ENCODE peak calls at places on chromosomes 5 and 9, in five cellular contexts. J is psoas muscle, L is BE2C, U is Calu3, C is MCF 10A. B is an unnamed sample.

GRCh38 chr9:16509946-16510504 is 360.4 kb downstream of the BNC2 start:
- DNase-seq in J (no peak), L (no peak), U (no peak), C (peak), B (no peak)

GRCh38 chr5:178555771-178556211 is 34.4 kb downstream of the COL23A1 start:
- DNase-seq in L (no peak), U (no peak), J (no peak), C (no peak), B (no peak)

GRCh38 chr5:30850871-30851270 is 342.6 kb upstream of the CDH6 start:
- DNase-seq in J (no peak), C (no peak), L (no peak), U (no peak), B (no peak)

GRCh38 chr5:110880413-110880812 is 141.6 kb downstream of the SLC25A46 start:
- DNase-seq in U (peak), L (no peak), C (peak), J (no peak), B (no peak)

GRCh38 chr5:140605879-140606278 is 27.1 kb downstream of the CD14 start:
- DNase-seq in L (no peak), C (peak), J (no peak), U (no peak), B (no peak)

GRCh38 chr5:179542170-179542569 is 8.2 kb upstream of the RUFY1 start:
- DNase-seq in J (no peak), U (no peak), L (no peak), C (no peak), B (no peak)

GRCh38 chr5:40909233-40909632 is at the start of gene C7:
- DNase-seq in L (peak), C (no peak), J (no peak), U (no peak), B (no peak)

GRCh38 chr5:16819522-16820167 is 116.4 kb downstream of the MYO10 start:
- DNase-seq in C (no peak), U (no peak), J (no peak), L (no peak), B (no peak)

GRCh38 chr9:116907989-116908388 is 220.9 kb downstream of the TRIM32 start:
- DNase-seq in J (no peak), C (no peak), U (no peak), L (no peak), B (no peak)

GRCh38 chr5:40395241-40395640 is 284.5 kb upstream of the PTGER4 start:
- DNase-seq in C (no peak), L (no peak), U (no peak), J (no peak), B (no peak)

GRCh38 chr9:78354324-78354973 is 57.5 kb downstream of the PSAT1 start:
- DNase-seq in U (no peak), C (no peak), L (no peak), J (no peak), B (no peak)

GRCh38 chr9:68690088-68690487 is 15.0 kb upstream of the PIP5K1B start:
- DNase-seq in U (peak), L (no peak), J (no peak), C (peak), B (no peak)

GRCh38 chr5:50665091-50665490 is 1.3 kb upstream of the PARP8 start:
- DNase-seq in U (no peak), J (no peak), L (no peak), C (no peak), B (no peak)

GRCh38 chr5:173623296-173623771 is 6.9 kb upstream of the BOD1 start:
- DNase-seq in U (no peak), L (no peak), J (no peak), C (no peak), B (no peak)

GRCh38 chr5:139649082-139649991 is 1.2 kb downstream of the CXXC5 start:
- DNase-seq in C (no peak), L (peak), J (no peak), U (no peak), B (peak)

GRCh38 chr9:106287108-106287631 is 575.8 kb upstream of the ZNF462 start:
- DNase-seq in U (no peak), L (peak), J (no peak), C (no peak), B (no peak)

GRCh38 chr5:138946241-138946623 is 71.1 kb upstream of the LRRTM2 start:
- DNase-seq in L (peak), J (no peak), U (no peak), C (no peak), B (no peak)

GRCh38 chr9:126155756-126156664 is 170.6 kb upstream of the MVB12B start:
- DNase-seq in U (no peak), L (no peak), C (no peak), J (no peak), B (no peak)

GRCh38 chr9:89278997-89279739 is 31.8 kb upstream of the CKS2 start:
- DNase-seq in C (peak), U (peak), L (peak), J (no peak), B (peak)

GRCh38 chr9:32291370-32291769 is 93.1 kb upstream of the ACO1 start:
- DNase-seq in J (no peak), C (no peak), U (no peak), L (no peak), B (no peak)

GRCh38 chr9:1969898-1970297 is 45.2 kb upstream of the SMARCA2 start:
- DNase-seq in U (no peak), C (no peak), J (no peak), L (no peak), B (no peak)

GRCh38 chr9:1969160-1969559 is 46.0 kb upstream of the SMARCA2 start:
- DNase-seq in L (no peak), U (no peak), J (no peak), C (no peak), B (no peak)

GRCh38 chr9:1962588-1963134 is 52.5 kb upstream of the SMARCA2 start:
- DNase-seq in C (no peak), L (no peak), J (no peak), U (no peak), B (no peak)

GRCh38 chr9:1962036-1962535 is 53.1 kb upstream of the SMARCA2 start:
- DNase-seq in U (no peak), J (no peak), L (no peak), C (no peak), B (no peak)

DNA sequence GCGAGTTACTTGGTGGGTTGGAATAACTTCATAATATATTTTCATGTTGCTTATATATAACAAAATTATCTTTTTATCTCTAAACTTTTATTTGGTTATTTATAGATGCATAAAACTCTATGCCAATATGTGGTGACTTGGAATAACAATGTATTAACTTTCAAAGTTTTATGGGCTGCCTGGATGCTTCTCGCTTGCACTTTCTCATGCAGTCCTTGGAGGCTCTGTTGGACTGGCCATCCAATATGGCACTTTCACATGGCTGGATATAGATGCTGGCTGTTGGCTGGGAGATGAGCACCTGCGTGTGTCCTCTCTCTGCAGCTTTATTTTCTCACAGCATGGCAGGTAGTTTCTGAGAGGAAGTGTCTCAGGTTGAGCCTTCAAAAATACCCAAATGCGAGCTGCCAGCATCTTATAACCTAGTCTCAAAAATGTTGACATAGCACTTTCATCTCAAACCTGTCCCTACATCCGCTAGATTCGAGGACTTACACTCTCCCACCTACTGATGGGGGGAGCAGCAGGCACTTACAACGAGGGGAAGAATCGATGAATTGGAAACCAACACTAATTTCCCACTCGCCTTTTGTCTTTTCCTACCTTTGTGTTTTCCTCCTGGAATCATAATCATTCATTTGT is 48.3 kb upstream of the SMARCA2 start:
- DNase-seq in U (no peak), C (no peak), J (no peak), L (no peak), B (no peak)
- TF ChIP-seq CTCF in U (no peak), C (no peak), J (no peak), L (no peak), B (no peak)

GRCh38 chr5:73780297-73781080 is 154.5 kb downstream of the ARHGEF28 start:
- DNase-seq in C (no peak), L (peak), U (no peak), J (no peak), B (no peak)

GRCh38 chr5:73786043-73786831 is 160.2 kb downstream of the ARHGEF28 start:
- DNase-seq in U (no peak), L (no peak), C (peak), J (no peak), B (no peak)

DNA sequence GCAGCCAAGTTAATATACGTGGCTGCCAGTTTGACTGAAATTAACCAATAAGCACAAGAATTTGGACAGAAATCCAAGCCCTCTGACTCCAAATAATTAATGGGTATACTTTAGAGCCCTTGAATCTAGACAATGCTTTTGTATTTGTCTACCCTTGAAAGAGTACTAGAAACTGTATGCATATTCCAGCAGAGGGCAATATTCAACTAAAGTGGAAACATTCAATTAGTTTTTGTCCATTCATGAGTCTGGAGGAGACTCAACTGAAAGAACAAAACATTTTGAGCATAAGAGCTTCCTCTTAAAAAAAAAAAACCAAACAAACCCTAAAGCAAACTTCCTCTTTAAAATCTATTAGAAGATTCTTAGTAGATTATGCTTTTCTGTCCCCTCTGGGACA is 157.8 kb downstream of the ARHGEF28 start:
- DNase-seq in L (no peak), U (no peak), J (no peak), C (no peak), B (no peak)
- TF ChIP-seq CTCF in L (peak), U (no peak), J (peak), C (peak), B (no peak)

GRCh38 chr9:124218438-124219289 is 39.1 kb upstream of the NEK6 start:
- DNase-seq in L (no peak), C (peak), J (peak), U (peak), B (no peak)
- TF ChIP-seq CTCF in L (no peak), C (no peak), J (no peak), U (no peak), B (no peak)

GRCh38 chr5:2805080-2805479 is 53.6 kb upstream of the IRX2 start:
- DNase-seq in L (no peak), U (no peak), J (no peak), C (peak), B (no peak)
- TF ChIP-seq CTCF in L (no peak), U (no peak), J (no peak), C (peak), B (no peak)